ENCODE peak calls at places on chromosomes 7 and 10, in nine cellular contexts. One of them, this sample, is unnamed.

GRCh38 chr7:132622081-132622480 is 45.8 kb upstream of the PLXNA4 start:
- DNase-seq in NCI-H510A treated with DMSO at 0.1 percent for 48 hours: no peak
- DNase-seq in GDM1: no peak
- DNase-seq in progenitor cell of endocrine pancreas: no peak
- DNase-seq in choroid plexus epithelial cell: no peak
- DNase-seq in D341Med: no peak
- DNase-seq in islet precursor cell: no peak
- DNase-seq in nucleus accumbens: no peak
- DNase-seq in stomach: no peak
- DNase-seq in this sample: no peak

GRCh38 chr7:69373171-69374035 is 224.9 kb upstream of the AUTS2 start:
- DNase-seq in choroid plexus epithelial cell: peak
- DNase-seq in D341Med: no peak
- DNase-seq in NCI-H510A treated with DMSO at 0.1 percent for 48 hours: no peak
- DNase-seq in GDM1: peak
- DNase-seq in islet precursor cell: no peak
- DNase-seq in stomach: no peak
- DNase-seq in progenitor cell of endocrine pancreas: no peak
- DNase-seq in nucleus accumbens: no peak
- DNase-seq in this sample: no peak

GRCh38 chr10:24691113-24691512 is 32.6 kb downstream of the ARHGAP21 start:
- DNase-seq in islet precursor cell: no peak
- DNase-seq in progenitor cell of endocrine pancreas: no peak
- DNase-seq in NCI-H510A treated with DMSO at 0.1 percent for 48 hours: no peak
- DNase-seq in GDM1: no peak
- DNase-seq in stomach: no peak
- DNase-seq in nucleus accumbens: no peak
- DNase-seq in D341Med: peak
- DNase-seq in choroid plexus epithelial cell: peak
- DNase-seq in this sample: no peak

GRCh38 chr10:43573250-43574034 is 974 bp downstream of the ZNF239 start:
- DNase-seq in islet precursor cell: peak
- DNase-seq in D341Med: no peak
- DNase-seq in choroid plexus epithelial cell: peak
- DNase-seq in nucleus accumbens: no peak
- DNase-seq in stomach: no peak
- DNase-seq in NCI-H510A treated with DMSO at 0.1 percent for 48 hours: no peak
- DNase-seq in progenitor cell of endocrine pancreas: no peak
- DNase-seq in GDM1: no peak
- DNase-seq in this sample: no peak

GRCh38 chr7:141158562-141158961 is 84.7 kb downstream of the TMEM178B start:
- DNase-seq in choroid plexus epithelial cell: peak
- DNase-seq in nucleus accumbens: no peak
- DNase-seq in NCI-H510A treated with DMSO at 0.1 percent for 48 hours: no peak
- DNase-seq in progenitor cell of endocrine pancreas: no peak
- DNase-seq in islet precursor cell: peak
- DNase-seq in GDM1: no peak
- DNase-seq in D341Med: no peak
- DNase-seq in stomach: no peak
- DNase-seq in this sample: no peak

GRCh38 chr10:3071405-3072198 is 4.3 kb downstream of the PFKP start:
- DNase-seq in GDM1: peak
- DNase-seq in stomach: no peak
- DNase-seq in progenitor cell of endocrine pancreas: no peak
- DNase-seq in D341Med: no peak
- DNase-seq in choroid plexus epithelial cell: peak
- DNase-seq in nucleus accumbens: no peak
- DNase-seq in islet precursor cell: peak
- DNase-seq in NCI-H510A treated with DMSO at 0.1 percent for 48 hours: no peak
- DNase-seq in this sample: no peak

GRCh38 chr7:36055207-36055606 is 97.8 kb upstream of the EEPD1 start:
- DNase-seq in choroid plexus epithelial cell: no peak
- DNase-seq in islet precursor cell: no peak
- DNase-seq in nucleus accumbens: no peak
- DNase-seq in GDM1: no peak
- DNase-seq in stomach: no peak
- DNase-seq in D341Med: no peak
- DNase-seq in progenitor cell of endocrine pancreas: no peak
- DNase-seq in NCI-H510A treated with DMSO at 0.1 percent for 48 hours: no peak
- DNase-seq in this sample: no peak

GRCh38 chr7:51354434-51354833 is 37.8 kb upstream of the COBL start:
- DNase-seq in progenitor cell of endocrine pancreas: no peak
- DNase-seq in choroid plexus epithelial cell: no peak
- DNase-seq in GDM1: no peak
- DNase-seq in NCI-H510A treated with DMSO at 0.1 percent for 48 hours: no peak
- DNase-seq in nucleus accumbens: no peak
- DNase-seq in stomach: no peak
- DNase-seq in D341Med: no peak
- DNase-seq in islet precursor cell: no peak
- DNase-seq in this sample: no peak

GRCh38 chr10:78916227-78916626 is 152.5 kb upstream of the ZMIZ1 start:
- DNase-seq in GDM1: no peak
- DNase-seq in D341Med: no peak
- DNase-seq in stomach: no peak
- DNase-seq in islet precursor cell: no peak
- DNase-seq in progenitor cell of endocrine pancreas: no peak
- DNase-seq in nucleus accumbens: no peak
- DNase-seq in NCI-H510A treated with DMSO at 0.1 percent for 48 hours: no peak
- DNase-seq in choroid plexus epithelial cell: no peak
- DNase-seq in this sample: no peak

GRCh38 chr7:111734955-111735660 is 172.8 kb upstream of the IMMP2L start:
- DNase-seq in islet precursor cell: no peak
- DNase-seq in D341Med: no peak
- DNase-seq in progenitor cell of endocrine pancreas: no peak
- DNase-seq in GDM1: no peak
- DNase-seq in choroid plexus epithelial cell: peak
- DNase-seq in NCI-H510A treated with DMSO at 0.1 percent for 48 hours: no peak
- DNase-seq in nucleus accumbens: no peak
- DNase-seq in stomach: no peak
- DNase-seq in this sample: no peak

GRCh38 chr7:93011351-93012294 is 106.2 kb downstream of the SAMD9 start:
- DNase-seq in islet precursor cell: no peak
- DNase-seq in GDM1: no peak
- DNase-seq in choroid plexus epithelial cell: peak
- DNase-seq in NCI-H510A treated with DMSO at 0.1 percent for 48 hours: no peak
- DNase-seq in D341Med: no peak
- DNase-seq in stomach: no peak
- DNase-seq in nucleus accumbens: no peak
- DNase-seq in progenitor cell of endocrine pancreas: no peak
- DNase-seq in this sample: no peak

GRCh38 chr10:36679554-36679953 is 445.8 kb upstream of the ANKRD30A start:
- DNase-seq in NCI-H510A treated with DMSO at 0.1 percent for 48 hours: no peak
- DNase-seq in choroid plexus epithelial cell: no peak
- DNase-seq in islet precursor cell: no peak
- DNase-seq in progenitor cell of endocrine pancreas: no peak
- DNase-seq in D341Med: no peak
- DNase-seq in nucleus accumbens: no peak
- DNase-seq in stomach: no peak
- DNase-seq in GDM1: no peak
- DNase-seq in this sample: no peak

GRCh38 chr10:44279376-44279775 is 105.5 kb downstream of the CXCL12 start:
- DNase-seq in stomach: no peak
- DNase-seq in GDM1: no peak
- DNase-seq in progenitor cell of endocrine pancreas: no peak
- DNase-seq in islet precursor cell: no peak
- DNase-seq in choroid plexus epithelial cell: no peak
- DNase-seq in D341Med: no peak
- DNase-seq in NCI-H510A treated with DMSO at 0.1 percent for 48 hours: no peak
- DNase-seq in nucleus accumbens: no peak
- DNase-seq in this sample: no peak

GRCh38 chr10:6014241-6014761 is 37.0 kb upstream of the IL15RA start:
- DNase-seq in NCI-H510A treated with DMSO at 0.1 percent for 48 hours: no peak
- DNase-seq in D341Med: peak
- DNase-seq in stomach: peak
- DNase-seq in nucleus accumbens: peak
- DNase-seq in islet precursor cell: no peak
- DNase-seq in progenitor cell of endocrine pancreas: no peak
- DNase-seq in choroid plexus epithelial cell: peak
- DNase-seq in GDM1: peak
- DNase-seq in this sample: peak

GRCh38 chr7:16785846-16786245 is 19.0 kb downstream of the AGR2 start:
- DNase-seq in progenitor cell of endocrine pancreas: no peak
- DNase-seq in islet precursor cell: no peak
- DNase-seq in GDM1: no peak
- DNase-seq in NCI-H510A treated with DMSO at 0.1 percent for 48 hours: no peak
- DNase-seq in nucleus accumbens: no peak
- DNase-seq in D341Med: no peak
- DNase-seq in choroid plexus epithelial cell: no peak
- DNase-seq in stomach: no peak
- DNase-seq in this sample: no peak

GRCh38 chr10:78768882-78769281 is 299.9 kb upstream of the ZMIZ1 start:
- DNase-seq in islet precursor cell: peak
- DNase-seq in nucleus accumbens: no peak
- DNase-seq in stomach: no peak
- DNase-seq in choroid plexus epithelial cell: no peak
- DNase-seq in progenitor cell of endocrine pancreas: no peak
- DNase-seq in NCI-H510A treated with DMSO at 0.1 percent for 48 hours: no peak
- DNase-seq in GDM1: peak
- DNase-seq in D341Med: no peak
- DNase-seq in this sample: no peak

GRCh38 chr7:83524286-83525075 is 124.5 kb downstream of the SEMA3E start:
- DNase-seq in choroid plexus epithelial cell: peak
- DNase-seq in D341Med: no peak
- DNase-seq in GDM1: no peak
- DNase-seq in progenitor cell of endocrine pancreas: no peak
- DNase-seq in nucleus accumbens: no peak
- DNase-seq in islet precursor cell: no peak
- DNase-seq in stomach: no peak
- DNase-seq in NCI-H510A treated with DMSO at 0.1 percent for 48 hours: no peak
- DNase-seq in this sample: no peak

GRCh38 chr10:72186633-72187330 is 29.0 kb upstream of the ANAPC16 start:
- DNase-seq in GDM1: no peak
- DNase-seq in nucleus accumbens: no peak
- DNase-seq in progenitor cell of endocrine pancreas: no peak
- DNase-seq in stomach: no peak
- DNase-seq in D341Med: no peak
- DNase-seq in islet precursor cell: no peak
- DNase-seq in NCI-H510A treated with DMSO at 0.1 percent for 48 hours: no peak
- DNase-seq in choroid plexus epithelial cell: peak
- DNase-seq in this sample: peak

GRCh38 chr10:73965890-73966768 is 31.8 kb upstream of the VCL start:
- DNase-seq in choroid plexus epithelial cell: peak
- DNase-seq in progenitor cell of endocrine pancreas: no peak
- DNase-seq in GDM1: no peak
- DNase-seq in nucleus accumbens: peak
- DNase-seq in stomach: peak
- DNase-seq in D341Med: peak
- DNase-seq in islet precursor cell: peak
- DNase-seq in NCI-H510A treated with DMSO at 0.1 percent for 48 hours: no peak
- DNase-seq in this sample: no peak

GRCh38 chr7:158975526-158976467 is 119.4 kb downstream of the DYNC2I1 start:
- DNase-seq in nucleus accumbens: no peak
- DNase-seq in islet precursor cell: no peak
- DNase-seq in stomach: no peak
- DNase-seq in choroid plexus epithelial cell: no peak
- DNase-seq in D341Med: no peak
- DNase-seq in NCI-H510A treated with DMSO at 0.1 percent for 48 hours: peak
- DNase-seq in GDM1: no peak
- DNase-seq in progenitor cell of endocrine pancreas: no peak
- DNase-seq in this sample: no peak

GRCh38 chr7:141441837-141442627 is 109.2 kb upstream of the AGK start:
- DNase-seq in GDM1: no peak
- DNase-seq in islet precursor cell: no peak
- DNase-seq in choroid plexus epithelial cell: no peak
- DNase-seq in progenitor cell of endocrine pancreas: no peak
- DNase-seq in nucleus accumbens: no peak
- DNase-seq in D341Med: no peak
- DNase-seq in NCI-H510A treated with DMSO at 0.1 percent for 48 hours: no peak
- DNase-seq in stomach: no peak
- DNase-seq in this sample: no peak

This sample was measured in NCI-H2227 treated with DMSO at 0.1 percent for 48 hours.